ENCODE peak calls at places on chromosomes 11 and 22, in nine cellular contexts. M is A673, P is astrocyte of the spinal cord, U is lower lobe of right lung, N is upper lobe of right lung, F is AG09309, V is mucosa of descending colon, X is cardiac fibroblast, A is left ventricle myocardium inferior. E is an unnamed sample.

GRCh38 chr11:115452245-115452644 is 52.0 kb downstream of the CADM1 start:
- DNase-seq in U (no peak), V (no peak), P (no peak), F (no peak), X (no peak), M (no peak), A (no peak), N (no peak), E (no peak)

GRCh38 chr11:121892863-121893262 is 223.2 kb downstream of the BLID start:
- DNase-seq in X (peak), U (no peak), P (peak), V (no peak), N (no peak), F (no peak), A (no peak), M (no peak), E (no peak)

GRCh38 chr22:35893698-35894097 is 134.9 kb downstream of the RBFOX2 start:
- DNase-seq in X (peak), M (no peak), A (no peak), N (no peak), U (no peak), P (no peak), V (no peak), F (no peak), E (no peak)

GRCh38 chr11:12556155-12556554 is 118.1 kb upstream of the TEAD1 start:
- DNase-seq in U (no peak), X (peak), N (no peak), M (no peak), F (no peak), V (no peak), A (peak), P (peak), E (no peak)

GRCh38 chr11:99370557-99371200 is 349.9 kb downstream of the CNTN5 start:
- DNase-seq in M (peak), V (no peak), P (peak), A (peak), N (no peak), X (peak), U (no peak), F (peak), E (no peak)

GRCh38 chr11:117809236-117810055 is 12.4 kb upstream of the DSCAML1 start:
- DNase-seq in V (peak), P (peak), A (peak), F (no peak), X (peak), N (peak), M (peak), U (peak), E (no peak)

GRCh38 chr11:117096140-117096972 is 1.9 kb downstream of the SIK3 start:
- DNase-seq in V (no peak), P (no peak), N (no peak), F (no peak), X (no peak), M (peak), A (no peak), U (no peak), E (no peak)

GRCh38 chr22:44622685-44623084 is 79.3 kb upstream of the PRR5 start:
- DNase-seq in N (no peak), P (no peak), X (no peak), U (no peak), F (no peak), V (no peak), A (no peak), M (no peak), E (no peak)

GRCh38 chr22:48663297-48663696 is 1164.4 kb downstream of the BRD1 start:
- DNase-seq in N (no peak), M (peak), P (no peak), V (no peak), F (no peak), U (no peak), X (peak), A (no peak), E (no peak)

GRCh38 chr11:114092478-114092877 is 33.0 kb downstream of the ZBTB16 start:
- DNase-seq in F (no peak), A (no peak), N (no peak), X (no peak), U (no peak), V (no peak), M (no peak), P (no peak), E (no peak)

GRCh38 chr11:73176892-73177155 is 34.7 kb upstream of the FCHSD2 start:
- DNase-seq in U (no peak), P (no peak), A (no peak), N (no peak), X (no peak), M (no peak), V (no peak), F (no peak), E (no peak)

GRCh38 chr11:35525501-35526175 is at the start of gene PAMR1:
- DNase-seq in M (peak), U (peak), A (peak), X (peak), N (peak), V (peak), F (no peak), P (peak), E (peak)

GRCh38 chr11:43119275-43119970 is 192.4 kb upstream of the API5 start:
- DNase-seq in U (no peak), P (no peak), N (no peak), V (no peak), F (no peak), A (no peak), X (no peak), M (peak), E (no peak)

GRCh38 chr11:1462576-1462975 is 24.0 kb downstream of the MOB2 start:
- DNase-seq in U (no peak), N (no peak), X (no peak), V (no peak), P (no peak), F (no peak), M (no peak), A (no peak), E (no peak)

GRCh38 chr22:42433754-42434153 is 1.6 kb upstream of the NFAM1 start:
- DNase-seq in M (no peak), U (no peak), F (no peak), A (no peak), V (no peak), P (no peak), X (no peak), N (no peak), E (no peak)

GRCh38 chr11:78200553-78200952 is 11.8 kb downstream of the USP35 start:
- DNase-seq in U (peak), P (no peak), A (no peak), N (peak), V (no peak), F (no peak), M (no peak), X (no peak), E (peak)

GRCh38 chr22:23179381-23180294 is 671 bp upstream of the BCR start:
- DNase-seq in F (no peak), U (peak), M (peak), V (no peak), N (no peak), A (peak), X (peak), P (no peak), E (no peak)

GRCh38 chr22:37472418-37473006 is 13.7 kb downstream of the MFNG start:
- DNase-seq in X (peak), A (no peak), V (no peak), F (no peak), P (no peak), N (no peak), M (peak), U (no peak), E (no peak)

GRCh38 chr22:41498322-41498721 is 29.4 kb downstream of the ACO2 start:
- DNase-seq in P (no peak), X (no peak), U (no peak), M (no peak), A (no peak), V (no peak), N (no peak), F (no peak), E (no peak)

GRCh38 chr22:37273126-37273845 is 9.0 kb upstream of the CYTH4 start:
- DNase-seq in N (no peak), X (peak), V (no peak), M (no peak), P (peak), A (no peak), U (peak), F (no peak), E (no peak)

GRCh38 chr11:4924239-4924638 is at the start of gene OR51G1:
- DNase-seq in V (no peak), F (no peak), N (no peak), P (no peak), U (no peak), X (no peak), A (no peak), M (no peak), E (no peak)

GRCh38 chr11:69496631-69497220 is 15.3 kb downstream of the LINC01488 start:
- DNase-seq in N (peak), M (no peak), U (no peak), X (no peak), F (no peak), A (peak), P (no peak), V (no peak), E (no peak)

GRCh38 chr11:94297967-94298576 is 6.3 kb upstream of the IZUMO1R start:
- DNase-seq in P (no peak), F (no peak), M (no peak), A (no peak), V (no peak), U (no peak), N (no peak), X (no peak), E (no peak)

GRCh38 chr11:129208863-129209262 is 16.7 kb upstream of the ARHGAP32 start:
- DNase-seq in P (no peak), N (no peak), U (no peak), V (no peak), F (no peak), M (no peak), A (no peak), X (peak), E (no peak)

GRCh38 chr22:40597541-40598453 is 38.7 kb downstream of the MRTFA start:
- DNase-seq in N (no peak), P (peak), V (no peak), M (no peak), F (no peak), A (no peak), U (no peak), X (peak), E (no peak)

GRCh38 chr22:17120281-17120680 is 879 bp downstream of the TMEM121B start:
- DNase-seq in V (no peak), F (no peak), A (peak), X (peak), U (peak), N (peak), P (peak), M (peak), E (no peak)

GRCh38 chr22:39535302-39535805 is 2.8 kb upstream of the RPS19BP1 start:
- DNase-seq in U (no peak), N (no peak), P (no peak), M (no peak), A (no peak), X (no peak), V (no peak), F (no peak), E (no peak)

GRCh38 chr22:48098936-48099245 is 1336.4 kb downstream of the TBC1D22A start:
- DNase-seq in F (no peak), X (no peak), U (no peak), A (no peak), V (no peak), N (no peak), M (no peak), P (no peak), E (no peak)

GRCh38 chr11:107928767-107929507 is 689 bp downstream of the RAB39A start:
- DNase-seq in X (no peak), V (no peak), F (no peak), M (peak), P (no peak), A (peak), N (no peak), U (no peak), E (no peak)

GRCh38 chr11:88188251-88189030 is 13.2 kb upstream of the RAB38 start:
- DNase-seq in X (no peak), V (no peak), A (no peak), M (peak), N (no peak), F (no peak), P (peak), U (no peak), E (no peak)

GRCh38 chr11:40376346-40376745 is 1083.1 kb downstream of the LRRC4C start:
- DNase-seq in N (no peak), F (no peak), U (no peak), M (no peak), V (no peak), A (no peak), X (no peak), P (no peak), E (no peak)

GRCh38 chr11:116709970-116710369 is 62.8 kb downstream of the BUD13 start:
- DNase-seq in M (no peak), P (no peak), V (no peak), U (no peak), A (no peak), F (no peak), X (no peak), N (no peak), E (no peak)

GRCh38 chr22:26887916-26888315 is 230.5 kb downstream of the MIAT start:
- DNase-seq in V (no peak), A (no peak), U (no peak), M (no peak), X (no peak), N (no peak), F (no peak), P (no peak), E (no peak)

GRCh38 chr11:64058494-64058893 is 22.8 kb downstream of the FLRT1 start:
- DNase-seq in P (no peak), N (no peak), F (no peak), A (peak), M (no peak), V (no peak), U (no peak), X (no peak), E (no peak)

DNA sequence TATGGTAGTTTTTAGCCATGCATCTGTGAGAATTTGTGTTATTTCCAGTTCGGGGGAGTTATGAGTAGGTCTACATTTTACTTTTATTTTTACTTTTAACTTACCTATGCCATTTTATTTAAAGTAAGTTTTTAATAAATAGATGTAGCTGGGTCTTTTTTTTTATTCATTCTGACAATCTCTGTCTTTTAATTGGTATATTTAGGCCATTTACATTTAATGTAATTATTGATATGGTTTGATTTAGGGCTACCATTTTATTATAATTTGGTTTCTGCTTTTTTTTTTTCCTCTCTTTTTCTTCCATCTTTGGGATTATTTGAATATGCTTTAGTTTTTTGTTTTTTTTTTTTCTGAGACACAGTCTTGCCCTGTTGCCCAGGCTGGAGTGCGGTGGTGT is 1.9 kb downstream of the SWAP70 start:
- DNase-seq in N (no peak), M (no peak), A (no peak), F (no peak), X (no peak), P (no peak), V (no peak), U (no peak), E (no peak)
- H3K4me3 ChIP-seq in N (no peak), M (no peak), A (peak), F (peak), X (peak), P (peak), V (no peak), U (peak), E (no peak)

GRCh38 chr11:8331767-8332166 is 68.1 kb upstream of the LMO1 start:
- DNase-seq in U (no peak), X (no peak), N (no peak), M (no peak), A (no peak), V (no peak), F (no peak), P (peak), E (no peak)
- TF ChIP-seq CTCF in U (no peak), X (no peak), N (no peak), M (no peak), A (no peak), V (no peak), F (no peak), P (no peak), E (no peak)

GRCh38 chr11:20131744-20132666 is 28.3 kb downstream of the DBX1 start:
- DNase-seq in F (no peak), A (peak), U (peak), P (peak), N (peak), X (peak), V (peak), M (peak), E (no peak)
- H3K4me3 ChIP-seq in F (peak), A (peak), U (peak), P (peak), N (peak), X (peak), V (no peak), M (peak), E (peak)

GRCh38 chr22:20128902-20129746 is 2.5 kb upstream of the ZDHHC8 start:
- DNase-seq in V (no peak), X (peak), F (no peak), A (no peak), N (no peak), U (no peak), M (peak), P (no peak), E (no peak)
- TF ChIP-seq CTCF in V (no peak), X (peak), F (peak), A (peak), N (peak), U (no peak), M (peak), P (peak), E (peak)

DNA sequence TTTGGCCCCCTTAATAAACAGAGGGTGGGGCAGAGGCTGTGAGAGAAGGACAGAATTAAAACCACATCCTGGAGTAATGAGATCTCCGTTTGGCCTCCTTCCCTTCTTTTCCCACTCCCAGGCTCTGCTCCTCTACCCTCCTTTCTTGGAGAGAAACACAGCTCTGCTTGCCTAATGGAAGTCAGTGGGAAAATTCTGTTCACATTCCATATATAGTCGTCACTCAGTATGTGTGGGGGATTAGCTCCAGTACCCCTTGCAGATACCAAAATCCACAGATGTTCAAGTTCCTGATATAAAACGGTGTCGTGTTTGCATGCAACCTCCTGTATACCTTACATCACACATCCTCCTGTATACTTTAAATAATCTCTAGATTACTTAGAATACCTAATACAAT is 37.6 kb upstream of the THY1 start:
- DNase-seq in M (no peak), F (peak), X (peak), U (no peak), P (peak), A (no peak), V (no peak), N (no peak), E (no peak)
- H3K4me3 ChIP-seq in M (no peak), F (no peak), X (no peak), U (no peak), P (no peak), A (no peak), V (no peak), N (no peak), E (no peak)

GRCh38 chr22:27937453-27937852 is 18.4 kb upstream of the PITPNB start:
- DNase-seq in X (no peak), A (no peak), M (no peak), N (no peak), F (no peak), U (no peak), V (no peak), P (no peak), E (no peak)
- TF ChIP-seq CTCF in X (peak), A (no peak), M (peak), N (no peak), F (peak), U (no peak), V (no peak), P (peak), E (peak)

DNA sequence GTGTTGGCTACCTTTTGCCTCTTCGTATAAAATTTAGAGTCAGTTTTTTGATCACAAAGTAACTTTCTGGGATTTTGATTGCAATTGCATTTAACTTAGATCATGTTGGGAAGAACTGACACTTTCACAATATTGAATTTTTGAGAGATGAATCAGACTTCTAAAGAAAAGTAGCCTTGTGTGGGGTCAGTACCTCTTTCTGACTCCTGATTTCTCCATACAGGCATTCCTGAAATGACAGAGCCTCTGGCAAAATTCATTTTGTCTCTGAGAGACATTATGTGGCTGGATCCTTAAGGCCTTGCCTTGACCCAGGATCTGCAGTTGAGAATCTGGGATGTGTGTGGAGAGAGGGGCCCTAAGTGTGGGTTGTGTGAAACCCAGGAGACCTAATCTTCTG is 37.8 kb downstream of the PPFIBP2 start:
- DNase-seq in X (peak), M (no peak), U (no peak), P (no peak), F (peak), V (no peak), A (no peak), N (no peak), E (no peak)
- H3K4me3 ChIP-seq in X (no peak), M (no peak), U (no peak), P (no peak), F (no peak), V (no peak), A (no peak), N (no peak), E (no peak)

GRCh38 chr11:10623797-10624761 is 55.6 kb upstream of the LYVE1 start:
- DNase-seq in P (peak), A (no peak), N (peak), U (peak), F (no peak), M (peak), X (peak), V (no peak), E (no peak)
- TF ChIP-seq CTCF in P (peak), A (peak), N (peak), U (peak), F (peak), M (peak), X (peak), V (no peak), E (peak)

DNA sequence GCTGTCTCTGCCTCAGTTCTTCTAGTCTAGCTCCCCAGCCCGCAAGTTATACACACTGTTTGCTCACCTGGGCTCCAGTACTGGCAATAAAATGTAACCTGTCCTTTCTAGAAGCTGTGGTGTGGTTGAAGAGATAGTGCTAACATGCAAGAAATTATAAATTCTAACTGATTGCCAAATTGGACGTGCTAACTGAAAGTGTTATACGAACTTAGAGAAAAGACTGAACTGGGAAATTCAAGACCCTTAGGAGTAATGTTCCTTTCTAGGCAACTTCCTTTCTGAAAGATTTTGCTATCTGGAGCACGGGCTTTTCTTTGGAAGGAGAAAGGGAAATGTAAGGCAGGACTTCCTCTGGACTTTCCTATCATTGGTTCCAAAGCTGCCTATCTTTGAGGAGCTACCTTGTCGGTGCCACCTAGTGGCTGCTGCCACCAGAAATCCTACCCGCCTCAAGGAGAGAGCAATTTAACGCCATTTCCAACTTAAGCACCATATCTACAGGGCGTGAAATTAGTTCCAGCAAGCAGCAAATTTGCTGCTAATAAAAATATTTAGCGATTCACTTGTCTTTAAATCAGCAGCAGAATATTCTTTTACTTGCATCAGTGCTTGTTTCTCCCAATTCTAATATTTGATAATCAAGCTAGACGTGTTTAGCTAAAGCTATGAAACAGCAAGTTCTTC is 12.7 kb upstream of the TMEM218 start:
- DNase-seq in V (no peak), N (peak), A (peak), U (peak), X (peak), P (peak), M (peak), F (no peak), E (no peak)
- H3K4me3 ChIP-seq in V (no peak), N (peak), A (peak), U (peak), X (no peak), P (no peak), M (no peak), F (no peak), E (no peak)

DNA sequence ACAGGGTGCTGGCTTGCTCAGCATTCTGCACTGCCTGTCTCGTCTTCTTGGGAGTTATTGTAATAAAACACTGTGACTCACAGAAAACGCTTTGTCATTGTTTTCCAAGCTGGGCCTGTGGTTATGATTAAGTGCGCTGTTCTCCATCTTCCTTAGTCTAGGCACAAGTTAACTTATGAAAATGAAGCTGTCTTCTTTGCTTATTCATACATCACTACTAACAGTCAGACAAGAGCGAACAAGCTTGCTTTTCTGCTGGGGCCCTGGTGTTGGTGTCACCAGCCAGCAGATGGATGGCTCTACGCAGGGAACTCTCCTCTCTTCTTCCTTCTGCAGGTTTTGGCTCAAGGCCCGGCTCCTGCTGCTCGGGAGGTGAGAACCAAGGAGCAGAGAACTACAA is 380.1 kb upstream of the SYN3 start:
- DNase-seq in M (no peak), P (peak), X (peak), U (no peak), A (no peak), F (peak), N (no peak), V (no peak), E (no peak)
- TF ChIP-seq CTCF in M (no peak), P (no peak), X (no peak), U (no peak), A (no peak), F (no peak), N (no peak), V (no peak), E (no peak)